ENCODE peak calls at places on chromosomes 5 and 9, in six cellular contexts. P is psoas muscle; E is stimulated activated CD4-positive, alpha-beta T cell treated with anti-CD3 and anti-CD28 coated beads, Interleukin-12 subunit alpha, Interleukin-12 subunit beta, amount 100 ng/mL, for 48 hours; Y is HFFc6; T is naive thymus-derived CD8-positive, alpha-beta T cell; D is EL. X is an unnamed sample.

GRCh38 chr5:1405121-1405520 is 40.1 kb downstream of the SLC6A3 start:
- DNase-seq in P (peak), D (no peak), T (no peak), Y (no peak), E (no peak), X (no peak)

GRCh38 chr5:172005708-172006377 is 595 bp downstream of the FBXW11 start:
- DNase-seq in Y (no peak), P (peak), E (no peak), D (peak), T (no peak), X (peak)

GRCh38 chr5:112867411-112867810 is 6.3 kb downstream of the SRP19 start:
- DNase-seq in D (no peak), T (no peak), P (no peak), Y (no peak), E (no peak), X (no peak)

GRCh38 chr9:105355810-105356209 is 92.0 kb upstream of the FSD1L start:
- DNase-seq in D (no peak), Y (no peak), P (no peak), E (no peak), T (no peak), X (peak)

GRCh38 chr9:88766778-88767503 is 224.3 kb upstream of the S1PR3 start:
- DNase-seq in T (no peak), Y (peak), P (no peak), D (peak), E (no peak), X (no peak)

GRCh38 chr5:95162231-95162992 is 122.5 kb downstream of the MCTP1 start:
- DNase-seq in Y (no peak), D (no peak), P (no peak), E (no peak), T (no peak), X (no peak)

GRCh38 chr9:34374905-34375552 is 1.7 kb downstream of the MYORG start:
- DNase-seq in Y (no peak), T (no peak), E (no peak), P (no peak), D (no peak), X (no peak)

GRCh38 chr5:14762568-14763216 is 98.2 kb downstream of the OTULIN start:
- DNase-seq in Y (no peak), E (no peak), P (no peak), T (no peak), D (no peak), X (no peak)

GRCh38 chr9:135167839-135168378 is 80.4 kb downstream of the OLFM1 start:
- DNase-seq in T (no peak), E (no peak), P (no peak), Y (no peak), D (no peak), X (no peak)

GRCh38 chr5:151448038-151448985 is 909 bp downstream of the SLC36A1 start:
- DNase-seq in P (no peak), T (no peak), E (no peak), D (peak), Y (no peak), X (peak)

GRCh38 chr5:172887735-172888134 is 53.7 kb downstream of the ERGIC1 start:
- DNase-seq in E (no peak), P (peak), T (no peak), Y (peak), D (peak), X (no peak)

GRCh38 chr5:126868961-126869451 is 92.1 kb downstream of the LMNB1 start:
- DNase-seq in D (peak), T (peak), Y (no peak), P (no peak), E (no peak), X (no peak)

GRCh38 chr9:95037789-95038521 is 279.6 kb downstream of the FANCC start:
- DNase-seq in T (no peak), P (no peak), D (no peak), Y (peak), E (no peak), X (no peak)

GRCh38 chr9:32603914-32604852 is 31.2 kb upstream of the NDUFB6 start:
- DNase-seq in P (no peak), D (no peak), E (no peak), Y (peak), T (no peak), X (no peak)

GRCh38 chr5:150653762-150654158 is 7.3 kb upstream of the MYOZ3 start:
- DNase-seq in T (no peak), D (no peak), E (no peak), Y (no peak), P (no peak), X (no peak)

GRCh38 chr9:90783964-90784363 is 17.7 kb upstream of the SYK start:
- DNase-seq in T (no peak), Y (no peak), P (no peak), D (no peak), E (no peak), X (no peak)

GRCh38 chr5:180353226-180353962 is at the start of gene GFPT2:
- DNase-seq in E (peak), D (peak), P (peak), Y (no peak), T (peak), X (peak)

GRCh38 chr5:68067353-68067752 is 148.2 kb upstream of the PIK3R1 start:
- DNase-seq in E (no peak), D (no peak), Y (no peak), T (no peak), P (no peak), X (no peak)

GRCh38 chr5:7926296-7926695 is 57.3 kb downstream of the MTRR start:
- DNase-seq in T (no peak), D (peak), Y (peak), P (no peak), E (no peak), X (no peak)

GRCh38 chr9:114930063-114930812 is at the start of gene TNFSF8:
- DNase-seq in T (peak), E (peak), P (peak), Y (no peak), D (no peak), X (peak)

GRCh38 chr5:19534751-19535150 is 453.2 kb downstream of the CDH18 start:
- DNase-seq in P (no peak), D (peak), E (no peak), Y (no peak), T (no peak), X (no peak)

GRCh38 chr5:55636711-55637110 is 75.4 kb downstream of the SLC38A9 start:
- DNase-seq in Y (peak), P (no peak), T (no peak), E (no peak), D (peak), X (no peak)

GRCh38 chr5:125310749-125311148 is 564.3 kb upstream of the ZNF608 start:
- DNase-seq in E (no peak), Y (no peak), D (no peak), P (no peak), T (no peak), X (no peak)

GRCh38 chr9:11241779-11242178 is 629.0 kb upstream of the PTPRD start:
- DNase-seq in P (no peak), T (no peak), Y (no peak), E (no peak), D (no peak), X (no peak)

GRCh38 chr5:137693307-137693950 is 42.5 kb downstream of the KLHL3 start:
- DNase-seq in T (no peak), P (no peak), D (no peak), E (no peak), Y (no peak), X (no peak)

GRCh38 chr5:16456103-16456832 is 9.3 kb downstream of the ZNF622 start:
- DNase-seq in D (peak), P (peak), T (no peak), E (no peak), Y (peak), X (peak)

GRCh38 chr9:36396985-36397384 is 3.1 kb downstream of the RNF38 start:
- DNase-seq in Y (no peak), P (no peak), E (no peak), T (no peak), D (peak), X (no peak)

GRCh38 chr5:1523480-1523792 is 324 bp downstream of the LPCAT1 start:
- DNase-seq in D (no peak), E (no peak), Y (no peak), P (no peak), T (no peak), X (no peak)

GRCh38 chr9:127949827-127950512 is 12.3 kb upstream of the DPM2 start:
- DNase-seq in P (no peak), Y (no peak), T (no peak), E (no peak), D (no peak), X (no peak)

GRCh38 chr5:161498531-161498930 is 48.0 kb downstream of the GABRB2 start:
- DNase-seq in P (no peak), T (no peak), E (no peak), D (no peak), Y (no peak), X (no peak)

GRCh38 chr5:961711-962240 is 46.8 kb upstream of the NKD2 start:
- DNase-seq in D (no peak), P (peak), E (no peak), Y (no peak), T (no peak), X (no peak)

GRCh38 chr5:14032944-14033343 is 88.5 kb upstream of the DNAH5 start:
- DNase-seq in T (no peak), P (no peak), D (peak), Y (peak), E (no peak), X (no peak)

X was measured in central memory CD4-positive, alpha-beta T cell.